ENCODE peak calls at places on chromosomes 4 and X, in six cellular contexts. K is H9, D is H1, W is IMR-90, G is neuronal stem cell, X is mesenchymal stem cell. Q is an unnamed sample.

GRCh38 chr4:102168580-102168979 is 176.7 kb downstream of the SLC39A8 start:
- DNase-seq in W (no peak), D (no peak), K (no peak), G (no peak), X (no peak), Q (no peak)

GRCh38 chrX:69024931-69025330 is 140.3 kb downstream of the PJA1 start:
- DNase-seq in W (peak), K (peak), G (no peak), D (no peak), X (peak), Q (peak)

GRCh38 chrX:147646949-147647717 is 264.6 kb upstream of the FMR1 start:
- DNase-seq in G (no peak), D (no peak), X (no peak), K (no peak), W (no peak), Q (no peak)

GRCh38 chr4:25198713-25199112 is 35.1 kb upstream of the PI4K2B start:
- DNase-seq in G (no peak), D (no peak), X (no peak), W (no peak), K (no peak), Q (no peak)

GRCh38 chr4:73729534-73730165 is 10.7 kb upstream of the CXCL8 start:
- DNase-seq in X (peak), G (peak), D (no peak), K (peak), W (peak), Q (peak)

GRCh38 chrX:54494970-54495813 is 842 bp downstream of the FGD1 start:
- DNase-seq in G (no peak), X (peak), W (peak), K (no peak), D (no peak), Q (no peak)

GRCh38 chr4:56817840-56818491 is 3.5 kb downstream of the SPINK2 start:
- DNase-seq in D (no peak), K (no peak), G (no peak), X (peak), W (no peak), Q (no peak)

GRCh38 chr4:101238706-101239105 is 108.6 kb downstream of the PPP3CA start:
- DNase-seq in G (no peak), W (peak), K (no peak), X (peak), D (no peak), Q (no peak)

GRCh38 chr4:31807036-31807435 is 1086.9 kb downstream of the PCDH7 start:
- DNase-seq in K (no peak), G (no peak), X (no peak), D (no peak), W (no peak), Q (no peak)

GRCh38 chr4:139184129-139184528 is 7.1 kb upstream of the ELF2 start:
- DNase-seq in W (peak), D (no peak), K (no peak), X (peak), G (no peak), Q (no peak)

GRCh38 chr4:169337510-169337909 is 66.8 kb upstream of the SH3RF1 start:
- DNase-seq in X (peak), G (no peak), K (no peak), D (no peak), W (peak), Q (peak)

GRCh38 chrX:40474205-40474626 is 106.6 kb upstream of the ATP6AP2 start:
- DNase-seq in K (peak), W (peak), D (peak), G (peak), X (peak), Q (peak)

GRCh38 chr4:40924096-40924792 is 174.5 kb downstream of the NSUN7 start:
- DNase-seq in D (no peak), W (peak), K (peak), X (peak), G (peak), Q (peak)

GRCh38 chr4:87042221-87042620 is 107.4 kb downstream of the AFF1 start:
- DNase-seq in W (no peak), D (no peak), X (no peak), G (no peak), K (no peak), Q (no peak)

GRCh38 chr4:45006078-45006477 is 279.7 kb upstream of the GNPDA2 start:
- DNase-seq in G (no peak), X (no peak), K (no peak), D (no peak), W (no peak), Q (no peak)

GRCh38 chr4:105603158-105603557 is 50.7 kb downstream of the ARHGEF38 start:
- DNase-seq in K (no peak), X (no peak), D (no peak), W (no peak), G (no peak), Q (no peak)

GRCh38 chr4:98506462-98507132 is 151.8 kb downstream of the TSPAN5 start:
- DNase-seq in K (peak), G (no peak), X (no peak), D (no peak), W (no peak), Q (no peak)

GRCh38 chr4:65893311-65893710 is 223.0 kb upstream of the EPHA5 start:
- DNase-seq in G (no peak), W (no peak), X (no peak), K (no peak), D (no peak), Q (no peak)

GRCh38 chr4:14701896-14702295 is 300.4 kb upstream of the CPEB2 start:
- DNase-seq in W (no peak), G (no peak), D (no peak), K (no peak), X (no peak), Q (no peak)

GRCh38 chr4:153204247-153205027 is at the start of gene TRIM2:
- DNase-seq in W (peak), X (peak), D (no peak), G (no peak), K (peak), Q (no peak)

GRCh38 chr4:144967161-144967560 is 130.8 kb downstream of the ANAPC10 start:
- DNase-seq in W (no peak), X (no peak), G (no peak), K (no peak), D (no peak), Q (no peak)

GRCh38 chrX:46739736-46740135 is 19.2 kb downstream of the SLC9A7 start:
- DNase-seq in W (no peak), X (no peak), G (no peak), K (no peak), D (no peak), Q (no peak)

GRCh38 chr4:154009191-154009590 is 220.3 kb upstream of the SFRP2 start:
- DNase-seq in W (no peak), D (no peak), K (no peak), G (no peak), X (peak), Q (no peak)

GRCh38 chr4:69936566-69936965 is 5.7 kb downstream of the CSN1S1 start:
- DNase-seq in G (no peak), D (no peak), K (no peak), W (no peak), X (no peak), Q (peak)

GRCh38 chrX:45788315-45788714 is 587.6 kb upstream of the DIPK2B start:
- DNase-seq in G (no peak), X (no peak), D (no peak), K (no peak), W (no peak), Q (no peak)

GRCh38 chr4:46445689-46446339 is 55.9 kb upstream of the GABRA2 start:
- DNase-seq in D (no peak), X (peak), W (peak), K (no peak), G (no peak), Q (no peak)

GRCh38 chr4:126264839-126265238 is 950.1 kb downstream of the FAT4 start:
- DNase-seq in X (peak), K (no peak), D (no peak), W (peak), G (no peak), Q (peak)

GRCh38 chr4:102344520-102344954 is 745 bp downstream of the SLC39A8 start:
- DNase-seq in G (peak), X (peak), W (no peak), K (peak), D (no peak), Q (peak)

GRCh38 chr4:185881427-185881826 is 69.4 kb upstream of the SORBS2 start:
- DNase-seq in G (no peak), X (no peak), D (no peak), K (no peak), W (no peak), Q (peak)

GRCh38 chr4:8427761-8428287 is 12.7 kb downstream of the ACOX3 start:
- DNase-seq in D (no peak), X (peak), W (peak), G (no peak), K (no peak), Q (peak)

GRCh38 chrX:106935175-106935574 is 15.0 kb downstream of the CLDN2 start:
- DNase-seq in G (no peak), D (no peak), X (peak), W (peak), K (no peak), Q (no peak)

GRCh38 chrX:138691186-138691585 is 20.3 kb downstream of the FGF13 start:
- DNase-seq in K (no peak), D (no peak), W (no peak), G (no peak), X (no peak), Q (no peak)

GRCh38 chrX:10235851-10236250 is 79.1 kb downstream of the CLCN4 start:
- DNase-seq in X (peak), G (no peak), W (peak), D (no peak), K (no peak), Q (no peak)

GRCh38 chr4:137892134-137892533 is 350.0 kb downstream of the SLC7A11 start:
- DNase-seq in X (peak), D (no peak), K (no peak), G (no peak), W (peak), Q (peak)

GRCh38 chr4:48578132-48578964 is 88.3 kb downstream of the ZAR1 start:
- DNase-seq in G (peak), X (peak), D (no peak), K (peak), W (peak), Q (peak)

GRCh38 chr4:94472056-94472826 is 20.5 kb downstream of the PDLIM5 start:
- DNase-seq in K (no peak), D (no peak), W (peak), G (no peak), X (peak), Q (no peak)

GRCh38 chr4:139265654-139266053 is 14.4 kb downstream of the MGARP start:
- DNase-seq in G (no peak), X (no peak), K (no peak), D (no peak), W (no peak), Q (no peak)

GRCh38 chr4:172543249-172543648 is 625.4 kb upstream of the GALNT7 start:
- DNase-seq in W (no peak), D (no peak), X (no peak), G (no peak), K (peak), Q (no peak)

DNA sequence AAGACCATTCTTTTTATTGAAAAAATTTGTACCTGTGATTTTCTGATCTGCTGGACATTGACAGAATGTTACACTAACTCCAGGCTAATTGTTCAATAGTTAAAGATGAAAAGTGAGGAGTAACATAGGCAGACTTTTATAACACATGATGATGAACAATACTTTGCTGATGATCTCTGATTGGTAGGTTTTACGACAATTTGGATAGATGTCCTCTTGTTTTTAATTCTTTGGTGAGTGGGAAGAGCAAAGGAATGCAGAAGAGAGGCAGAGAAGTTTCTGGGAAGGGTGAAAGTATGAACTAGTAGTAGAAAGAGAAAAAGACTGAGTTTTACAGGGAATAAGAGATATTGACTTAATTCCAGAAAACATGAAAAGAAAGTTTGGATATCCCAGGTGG is 267.3 kb upstream of the HAND2 start:
- DNase-seq in W (peak), X (no peak), D (no peak), K (no peak), G (no peak), Q (no peak)
- H3K14ac ChIP-seq in W (no peak), X (no peak), D (no peak), K (no peak), G (no peak), Q (no peak)

DNA sequence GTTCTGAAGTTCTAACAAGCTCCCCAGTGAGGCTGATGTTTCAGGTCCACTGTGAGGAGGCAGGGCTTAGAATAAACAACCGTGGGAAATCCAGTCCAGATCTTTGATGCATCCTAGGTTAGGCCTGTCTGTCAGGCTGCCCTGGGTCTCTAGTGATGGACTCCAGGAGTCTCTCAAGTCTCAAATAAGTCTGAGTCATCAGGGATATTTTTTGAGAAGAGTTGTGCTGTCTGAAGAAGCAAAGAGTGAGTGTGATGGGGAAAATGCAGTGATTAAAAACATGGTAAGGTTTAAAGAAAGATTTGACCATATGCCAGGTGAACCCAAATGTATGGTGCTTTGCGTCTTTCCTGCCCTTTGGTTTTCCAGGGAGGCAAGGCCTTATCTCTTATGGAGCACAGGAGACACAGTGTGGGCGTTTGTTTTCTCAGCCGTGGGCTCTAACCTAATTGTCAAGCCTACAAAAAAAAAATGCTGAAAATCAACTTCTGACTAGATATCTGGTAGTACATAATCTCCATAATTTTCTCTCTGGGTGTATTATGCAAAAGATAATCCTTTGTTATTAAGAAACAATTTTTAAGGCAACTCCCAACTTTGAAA is 100.7 kb downstream of the PTTG2 start:
- DNase-seq in D (no peak), W (peak), K (no peak), G (no peak), X (peak), Q (no peak)
- H3K4me2 ChIP-seq in D (no peak), W (no peak), K (no peak), G (no peak), X (no peak), Q (peak)

GRCh38 chr4:5575941-5576340 is 132.4 kb downstream of the EVC2 start:
- DNase-seq in K (no peak), W (no peak), D (no peak), G (no peak), X (no peak), Q (no peak)

GRCh38 chr4:5572751-5573150 is 135.6 kb downstream of the EVC2 start:
- DNase-seq in G (no peak), D (no peak), K (no peak), W (no peak), X (no peak), Q (no peak)

GRCh38 chr4:5574386-5574785 is 134.0 kb downstream of the EVC2 start:
- DNase-seq in W (no peak), X (no peak), D (no peak), K (no peak), G (no peak), Q (no peak)

GRCh38 chr4:5572114-5572513 is 136.2 kb downstream of the EVC2 start:
- DNase-seq in G (no peak), D (no peak), K (no peak), X (no peak), W (no peak), Q (no peak)

GRCh38 chr4:5573965-5574364 is 134.4 kb downstream of the EVC2 start:
- DNase-seq in W (no peak), K (no peak), G (no peak), D (no peak), X (no peak), Q (no peak)
- H3K14ac ChIP-seq in W (no peak), K (no peak), G (no peak), D (no peak), X (no peak), Q (no peak)

GRCh38 chrX:73765776-73766465 is 202.9 kb downstream of the CHIC1 start:
- DNase-seq in G (no peak), W (no peak), K (no peak), X (no peak), D (no peak), Q (peak)
- H3K4me2 ChIP-seq in G (no peak), W (no peak), K (no peak), X (no peak), D (no peak), Q (no peak)

GRCh38 chrX:27679281-27679680 is 89.1 kb downstream of the DCAF8L2 start:
- DNase-seq in K (no peak), D (no peak), X (no peak), W (peak), G (no peak), Q (no peak)

GRCh38 chrX:27671234-27671633 is 81.1 kb downstream of the DCAF8L2 start:
- DNase-seq in G (no peak), W (no peak), X (no peak), K (no peak), D (no peak), Q (no peak)

GRCh38 chrX:27675493-27675892 is 85.3 kb downstream of the DCAF8L2 start:
- DNase-seq in G (no peak), K (no peak), W (peak), X (no peak), D (no peak), Q (peak)

DNA sequence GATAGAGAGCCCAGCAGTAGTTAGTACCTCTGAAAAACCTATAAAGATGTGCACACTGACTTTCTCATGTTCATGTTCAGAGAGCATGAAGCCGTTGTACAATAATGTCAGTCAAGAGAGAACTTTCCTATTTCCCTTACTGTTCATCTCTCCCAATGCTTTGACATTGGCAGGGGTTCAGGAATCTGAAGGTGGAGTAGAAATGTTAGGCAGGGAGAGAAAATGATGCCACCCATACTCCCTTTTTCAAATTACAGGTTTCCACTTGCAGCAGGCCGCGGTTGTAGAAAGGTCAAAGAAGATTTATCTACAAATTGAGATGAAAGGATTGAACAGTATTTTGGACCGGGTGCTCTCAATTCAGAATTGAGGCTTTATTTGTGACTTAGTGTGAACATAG is 84.3 kb downstream of the DCAF8L2 start:
- DNase-seq in K (no peak), G (no peak), D (no peak), W (no peak), X (no peak), Q (no peak)
- H3K14ac ChIP-seq in K (no peak), G (no peak), D (no peak), W (no peak), X (no peak), Q (no peak)

Q was measured in trophoblast cell.